ENCODE peak calls at places on chromosomes 3 and 15, in four cellular contexts. Z is CD8-positive, alpha-beta T cell; G is activated CD4-positive, alpha-beta T cell treated with anti-CD3 and anti-CD28 coated beads, Interleukin-2, amount 50 U/mL, for 1 hour; A is NCI-H69. T is an unnamed sample.

GRCh38 chr15:58049520-58050227 is 15.8 kb downstream of the ALDH1A2 start:
- DNase-seq in Z (no peak), A (no peak), G (no peak), T (no peak)

GRCh38 chr15:41989573-41990242 is 17.4 kb upstream of the EHD4 start:
- DNase-seq in Z (peak; percentile 64), A (peak; percentile 48), G (peak; percentile 83), T (peak; percentile 71)

GRCh38 chr3:134776518-134776917 is 18.5 kb upstream of the EPHB1 start:
- DNase-seq in G (no peak), Z (no peak), A (no peak), T (no peak)

GRCh38 chr15:69236505-69236904 is 62.2 kb upstream of the PAQR5 start:
- DNase-seq in G (no peak), Z (no peak), A (no peak), T (no peak)

GRCh38 chr15:60297047-60297446 is 100.7 kb downstream of the ANXA2 start:
- DNase-seq in Z (no peak), G (no peak), A (no peak), T (no peak)

GRCh38 chr3:176349706-176350105 is 847.6 kb downstream of the TBL1XR1 start:
- DNase-seq in G (no peak), Z (no peak), A (no peak), T (no peak)

GRCh38 chr15:90231028-90232017 is 2.4 kb downstream of the CIB1 start:
- DNase-seq in Z (peak; percentile 74), A (no peak), G (peak; percentile 84), T (no peak)

GRCh38 chr3:161139686-161140085 is 34.5 kb upstream of the B3GALNT1 start:
- DNase-seq in A (no peak), G (no peak), Z (no peak), T (no peak)

GRCh38 chr15:95448531-95449210 is 881.8 kb upstream of the NR2F2 start:
- DNase-seq in A (no peak), Z (no peak), G (no peak), T (no peak)

GRCh38 chr3:16140116-16140893 is 34.2 kb upstream of the GALNT15 start:
- DNase-seq in Z (no peak), A (no peak), G (no peak), T (peak; percentile 88)

GRCh38 chr15:96327155-96327741 is 3.3 kb upstream of the NR2F2 start:
- DNase-seq in G (no peak), Z (no peak), A (peak; percentile 73), T (peak; percentile 92)

GRCh38 chr15:81939604-81940440 is 106.0 kb downstream of the MEX3B start:
- DNase-seq in Z (no peak), A (no peak), G (no peak), T (peak; percentile 35)

GRCh38 chr3:120202363-120202762 is 82.7 kb downstream of the GPR156 start:
- DNase-seq in G (no peak), Z (no peak), A (no peak), T (no peak)

GRCh38 chr3:160667452-160667851 is 9.5 kb upstream of the ARL14 start:
- DNase-seq in A (peak; percentile 43), Z (no peak), G (no peak), T (peak; percentile 52)

GRCh38 chr3:71228156-71228885 is 355.2 kb downstream of the FOXP1 start:
- DNase-seq in G (no peak), A (peak; percentile 87), Z (no peak), T (no peak)

T was measured in mesenchymal stem cell.